ENCODE peak calls at places on chromosome 10, in nine cellular contexts. One of them, this sample, is unnamed.

GRCh38 chr10:69071610-69072009 is 16.3 kb upstream of the SRGN start:
- DNase-seq in amniotic stem cell: no peak
- DNase-seq in stimulated activated naive CD4-positive, alpha-beta T cell treated with Interleukin-2 at 50 U/mL for 16 hours: no peak
- DNase-seq in amniotic epithelial cell: no peak
- DNase-seq in nephron progenitor cell: no peak
- DNase-seq in brain microvascular endothelial cell: no peak
- DNase-seq in activated CD4-positive, alpha-beta T cell treated with anti-CD3 and anti-CD28 coated beads, Interleukin-2, amount 50 U/mL, for 1 hour: no peak
- DNase-seq in right lobe of liver: no peak
- DNase-seq in ACHN: no peak
- DNase-seq in this sample: no peak

GRCh38 chr10:72009430-72010081 is 45.4 kb downstream of the CHST3 start:
- DNase-seq in right lobe of liver: no peak
- DNase-seq in activated CD4-positive, alpha-beta T cell treated with anti-CD3 and anti-CD28 coated beads, Interleukin-2, amount 50 U/mL, for 1 hour: no peak
- DNase-seq in brain microvascular endothelial cell: peak
- DNase-seq in stimulated activated naive CD4-positive, alpha-beta T cell treated with Interleukin-2 at 50 U/mL for 16 hours: no peak
- DNase-seq in ACHN: no peak
- DNase-seq in nephron progenitor cell: peak
- DNase-seq in amniotic epithelial cell: peak
- DNase-seq in amniotic stem cell: peak
- DNase-seq in this sample: peak

GRCh38 chr10:29918623-29919400 is 140.6 kb downstream of the JCAD start:
- DNase-seq in right lobe of liver: no peak
- DNase-seq in activated CD4-positive, alpha-beta T cell treated with anti-CD3 and anti-CD28 coated beads, Interleukin-2, amount 50 U/mL, for 1 hour: no peak
- DNase-seq in amniotic stem cell: no peak
- DNase-seq in amniotic epithelial cell: no peak
- DNase-seq in nephron progenitor cell: no peak
- DNase-seq in stimulated activated naive CD4-positive, alpha-beta T cell treated with Interleukin-2 at 50 U/mL for 16 hours: no peak
- DNase-seq in brain microvascular endothelial cell: no peak
- DNase-seq in ACHN: no peak
- DNase-seq in this sample: no peak

GRCh38 chr10:132240581-132240980 is 53.8 kb downstream of the DPYSL4 start:
- DNase-seq in right lobe of liver: no peak
- DNase-seq in brain microvascular endothelial cell: no peak
- DNase-seq in amniotic epithelial cell: no peak
- DNase-seq in ACHN: no peak
- DNase-seq in nephron progenitor cell: no peak
- DNase-seq in activated CD4-positive, alpha-beta T cell treated with anti-CD3 and anti-CD28 coated beads, Interleukin-2, amount 50 U/mL, for 1 hour: no peak
- DNase-seq in amniotic stem cell: no peak
- DNase-seq in stimulated activated naive CD4-positive, alpha-beta T cell treated with Interleukin-2 at 50 U/mL for 16 hours: no peak
- DNase-seq in this sample: no peak

GRCh38 chr10:98168147-98168546 is 33.7 kb downstream of the R3HCC1L start:
- DNase-seq in brain microvascular endothelial cell: no peak
- DNase-seq in amniotic stem cell: no peak
- DNase-seq in ACHN: no peak
- DNase-seq in activated CD4-positive, alpha-beta T cell treated with anti-CD3 and anti-CD28 coated beads, Interleukin-2, amount 50 U/mL, for 1 hour: no peak
- DNase-seq in stimulated activated naive CD4-positive, alpha-beta T cell treated with Interleukin-2 at 50 U/mL for 16 hours: no peak
- DNase-seq in amniotic epithelial cell: no peak
- DNase-seq in right lobe of liver: no peak
- DNase-seq in nephron progenitor cell: peak
- DNase-seq in this sample: no peak

GRCh38 chr10:86233131-86233530 is 133.5 kb downstream of the GRID1 start:
- DNase-seq in amniotic stem cell: no peak
- DNase-seq in brain microvascular endothelial cell: no peak
- DNase-seq in amniotic epithelial cell: no peak
- DNase-seq in ACHN: no peak
- DNase-seq in nephron progenitor cell: no peak
- DNase-seq in right lobe of liver: no peak
- DNase-seq in activated CD4-positive, alpha-beta T cell treated with anti-CD3 and anti-CD28 coated beads, Interleukin-2, amount 50 U/mL, for 1 hour: no peak
- DNase-seq in stimulated activated naive CD4-positive, alpha-beta T cell treated with Interleukin-2 at 50 U/mL for 16 hours: no peak
- DNase-seq in this sample: no peak

GRCh38 chr10:124063736-124064135 is 29.7 kb downstream of the CHST15 start:
- DNase-seq in right lobe of liver: no peak
- DNase-seq in amniotic epithelial cell: peak
- DNase-seq in stimulated activated naive CD4-positive, alpha-beta T cell treated with Interleukin-2 at 50 U/mL for 16 hours: no peak
- DNase-seq in amniotic stem cell: peak
- DNase-seq in ACHN: no peak
- DNase-seq in nephron progenitor cell: no peak
- DNase-seq in brain microvascular endothelial cell: peak
- DNase-seq in activated CD4-positive, alpha-beta T cell treated with anti-CD3 and anti-CD28 coated beads, Interleukin-2, amount 50 U/mL, for 1 hour: no peak
- DNase-seq in this sample: no peak

GRCh38 chr10:17787087-17787942 is 21.8 kb upstream of the MRC1 start:
- DNase-seq in brain microvascular endothelial cell: peak
- DNase-seq in right lobe of liver: no peak
- DNase-seq in amniotic stem cell: peak
- DNase-seq in nephron progenitor cell: no peak
- DNase-seq in activated CD4-positive, alpha-beta T cell treated with anti-CD3 and anti-CD28 coated beads, Interleukin-2, amount 50 U/mL, for 1 hour: no peak
- DNase-seq in amniotic epithelial cell: peak
- DNase-seq in ACHN: peak
- DNase-seq in stimulated activated naive CD4-positive, alpha-beta T cell treated with Interleukin-2 at 50 U/mL for 16 hours: no peak
- DNase-seq in this sample: peak

GRCh38 chr10:63722537-63722936 is 201.3 kb downstream of the REEP3 start:
- DNase-seq in right lobe of liver: no peak
- DNase-seq in nephron progenitor cell: no peak
- DNase-seq in ACHN: no peak
- DNase-seq in brain microvascular endothelial cell: peak
- DNase-seq in activated CD4-positive, alpha-beta T cell treated with anti-CD3 and anti-CD28 coated beads, Interleukin-2, amount 50 U/mL, for 1 hour: no peak
- DNase-seq in amniotic stem cell: no peak
- DNase-seq in stimulated activated naive CD4-positive, alpha-beta T cell treated with Interleukin-2 at 50 U/mL for 16 hours: no peak
- DNase-seq in amniotic epithelial cell: peak
- DNase-seq in this sample: no peak

GRCh38 chr10:5012595-5012994 is 8.9 kb upstream of the AKR1C2 start:
- DNase-seq in activated CD4-positive, alpha-beta T cell treated with anti-CD3 and anti-CD28 coated beads, Interleukin-2, amount 50 U/mL, for 1 hour: no peak
- DNase-seq in stimulated activated naive CD4-positive, alpha-beta T cell treated with Interleukin-2 at 50 U/mL for 16 hours: no peak
- DNase-seq in amniotic stem cell: no peak
- DNase-seq in nephron progenitor cell: no peak
- DNase-seq in brain microvascular endothelial cell: no peak
- DNase-seq in ACHN: no peak
- DNase-seq in amniotic epithelial cell: no peak
- DNase-seq in right lobe of liver: no peak
- DNase-seq in this sample: no peak